ENCODE peak calls at places on chromosomes 4 and X, in four cellular contexts. One of them, this sample, is unnamed.

GRCh38 chrX:32530802-32531403 is 680.4 kb downstream of the DMD start:
- DNase-seq in tibial nerve: peak
- DNase-seq in A673: peak
- DNase-seq in hepatocyte: peak
- DNase-seq in this sample: no peak

GRCh38 chr4:39975488-39976089 is 2.1 kb downstream of the PDS5A start:
- DNase-seq in tibial nerve: no peak
- DNase-seq in A673: no peak
- DNase-seq in hepatocyte: peak
- DNase-seq in this sample: no peak

GRCh38 chr4:38902695-38903094 is 35.1 kb downstream of the FAM114A1 start:
- DNase-seq in tibial nerve: no peak
- DNase-seq in A673: peak
- DNase-seq in hepatocyte: peak
- DNase-seq in this sample: peak

GRCh38 chr4:141346144-141346543 is 125.4 kb downstream of the ZNF330 start:
- DNase-seq in tibial nerve: peak
- DNase-seq in A673: peak
- DNase-seq in hepatocyte: peak
- DNase-seq in this sample: no peak

GRCh38 chr4:5266991-5267390 is 215.7 kb downstream of the STK32B start:
- DNase-seq in tibial nerve: no peak
- DNase-seq in A673: no peak
- DNase-seq in hepatocyte: no peak
- DNase-seq in this sample: no peak

GRCh38 chr4:85050736-85051135 is 84.2 kb upstream of the WDFY3 start:
- DNase-seq in tibial nerve: no peak
- DNase-seq in A673: no peak
- DNase-seq in hepatocyte: no peak
- DNase-seq in this sample: no peak

GRCh38 chrX:131747173-131747572 is 203.3 kb downstream of the OR13H1 start:
- DNase-seq in tibial nerve: no peak
- DNase-seq in A673: peak
- DNase-seq in hepatocyte: no peak
- DNase-seq in this sample: peak

GRCh38 chr4:82739292-82740190 is 59.1 kb downstream of the SCD5 start:
- DNase-seq in tibial nerve: peak
- DNase-seq in A673: peak
- DNase-seq in hepatocyte: peak
- DNase-seq in this sample: peak

GRCh38 chrX:9997524-9997923 is 30.4 kb downstream of the CLDN34 start:
- DNase-seq in tibial nerve: no peak
- DNase-seq in A673: no peak
- DNase-seq in hepatocyte: no peak
- DNase-seq in this sample: peak

GRCh38 chr4:25425361-25425760 is 48.3 kb downstream of the ANAPC4 start:
- DNase-seq in tibial nerve: no peak
- DNase-seq in A673: no peak
- DNase-seq in hepatocyte: no peak
- DNase-seq in this sample: no peak

GRCh38 chrX:68196939-68197791 is 236.1 kb downstream of the OPHN1 start:
- DNase-seq in tibial nerve: peak
- DNase-seq in A673: peak
- DNase-seq in hepatocyte: peak
- DNase-seq in this sample: peak

GRCh38 chr4:71659979-71660378 is 123.9 kb downstream of the GC start:
- DNase-seq in tibial nerve: no peak
- DNase-seq in A673: no peak
- DNase-seq in hepatocyte: no peak
- DNase-seq in this sample: no peak

GRCh38 chr4:174686826-174687225 is 142.2 kb downstream of the GLRA3 start:
- DNase-seq in tibial nerve: no peak
- DNase-seq in A673: no peak
- DNase-seq in hepatocyte: no peak
- DNase-seq in this sample: no peak

GRCh38 chr4:1830642-1831228 is 25.2 kb downstream of the LETM1 start:
- DNase-seq in tibial nerve: no peak
- DNase-seq in A673: no peak
- DNase-seq in hepatocyte: no peak
- DNase-seq in this sample: no peak

GRCh38 chr4:152118108-152118507 is 357.3 kb upstream of the GATB start:
- DNase-seq in tibial nerve: no peak
- DNase-seq in A673: no peak
- DNase-seq in hepatocyte: no peak
- DNase-seq in this sample: no peak

GRCh38 chr4:67885727-67886126 is 1.9 kb upstream of the TMPRSS11D start:
- DNase-seq in tibial nerve: no peak
- DNase-seq in A673: peak
- DNase-seq in hepatocyte: peak
- DNase-seq in this sample: no peak

GRCh38 chr4:186039697-186040096 is 29.3 kb upstream of the TLR3 start:
- DNase-seq in tibial nerve: no peak
- DNase-seq in A673: no peak
- DNase-seq in hepatocyte: no peak
- DNase-seq in this sample: no peak

GRCh38 chrX:72662020-72662747 is 51.9 kb downstream of the PHKA1 start:
- DNase-seq in tibial nerve: no peak
- DNase-seq in A673: no peak
- DNase-seq in hepatocyte: no peak
- DNase-seq in this sample: no peak

GRCh38 chrX:49192722-49193328 is 6.7 kb upstream of the PRICKLE3 start:
- DNase-seq in tibial nerve: no peak
- DNase-seq in A673: peak
- DNase-seq in hepatocyte: no peak
- DNase-seq in this sample: no peak

GRCh38 chrX:100410083-100410590 is at the start of gene PCDH19:
- DNase-seq in tibial nerve: peak
- DNase-seq in A673: peak
- DNase-seq in hepatocyte: peak
- DNase-seq in this sample: peak

GRCh38 chr4:77742054-77742453 is 77.1 kb downstream of the CNOT6L start:
- DNase-seq in tibial nerve: no peak
- DNase-seq in A673: no peak
- DNase-seq in hepatocyte: no peak
- DNase-seq in this sample: no peak

GRCh38 chr4:141275834-141276233 is 55.1 kb downstream of the ZNF330 start:
- DNase-seq in tibial nerve: no peak
- DNase-seq in A673: no peak
- DNase-seq in hepatocyte: no peak
- DNase-seq in this sample: no peak

GRCh38 chr4:81605278-81605677 is 133.6 kb upstream of the RASGEF1B start:
- DNase-seq in tibial nerve: no peak
- DNase-seq in A673: no peak
- DNase-seq in hepatocyte: peak
- DNase-seq in this sample: peak

GRCh38 chr4:150167054-150167453 is 88.8 kb downstream of the DCLK2 start:
- DNase-seq in tibial nerve: no peak
- DNase-seq in A673: no peak
- DNase-seq in hepatocyte: no peak
- DNase-seq in this sample: no peak

GRCh38 chr4:49032440-49033161 is 46.5 kb downstream of the CWH43 start:
- DNase-seq in tibial nerve: no peak
- DNase-seq in A673: peak
- DNase-seq in hepatocyte: no peak
- DNase-seq in this sample: no peak

GRCh38 chr4:64829749-64830148 is 420.5 kb upstream of the TECRL start:
- DNase-seq in tibial nerve: no peak
- DNase-seq in A673: no peak
- DNase-seq in hepatocyte: no peak
- DNase-seq in this sample: no peak

GRCh38 chrX:68647156-68647957 is at the start of gene STARD8:
- DNase-seq in tibial nerve: peak
- DNase-seq in A673: peak
- DNase-seq in hepatocyte: peak
- DNase-seq in this sample: no peak

GRCh38 chrX:139008185-139008584 is 296.7 kb upstream of the FGF13 start:
- DNase-seq in tibial nerve: no peak
- DNase-seq in A673: no peak
- DNase-seq in hepatocyte: no peak
- DNase-seq in this sample: no peak

GRCh38 chrX:107673933-107674479 is 45.7 kb downstream of the PRPS1 start:
- DNase-seq in tibial nerve: peak
- DNase-seq in A673: peak
- DNase-seq in hepatocyte: peak
- DNase-seq in this sample: peak

GRCh38 chrX:10797493-10797892 is 177.1 kb upstream of the MID1 start:
- DNase-seq in tibial nerve: no peak
- DNase-seq in A673: no peak
- DNase-seq in hepatocyte: peak
- DNase-seq in this sample: no peak

GRCh38 chr4:121484633-121485032 is 103.8 kb upstream of the QRFPR start:
- DNase-seq in tibial nerve: peak
- DNase-seq in A673: peak
- DNase-seq in hepatocyte: peak
- DNase-seq in this sample: no peak

GRCh38 chrX:11341274-11342256 is 48.4 kb downstream of the AMELX start:
- DNase-seq in tibial nerve: peak
- DNase-seq in A673: peak
- DNase-seq in hepatocyte: peak
- DNase-seq in this sample: no peak

DNA sequence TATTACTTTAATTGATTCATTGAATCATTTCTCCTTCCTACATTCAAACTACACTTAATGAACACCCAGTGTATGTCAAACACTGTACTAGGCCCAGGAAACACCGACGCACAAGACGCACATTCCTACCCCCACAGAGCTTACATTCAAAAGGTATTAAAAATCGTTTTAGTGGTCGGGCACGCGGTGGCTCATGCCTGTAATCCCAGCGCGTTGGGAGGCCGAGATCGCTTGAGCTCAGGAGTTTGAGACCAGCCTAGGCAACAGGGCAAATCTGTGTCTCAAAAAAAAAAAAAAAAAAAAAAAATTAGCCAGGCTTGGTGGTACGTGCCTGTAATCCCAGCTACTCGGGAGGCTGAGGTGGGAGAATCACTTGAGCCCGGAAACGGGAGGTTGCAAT is 6.4 kb upstream of the NEUROG2 start:
- DNase-seq in tibial nerve: no peak
- DNase-seq in A673: no peak
- DNase-seq in hepatocyte: no peak
- DNase-seq in this sample: no peak
- H3K27ac ChIP-seq in tibial nerve: no peak
- H3K27ac ChIP-seq in A673: no peak
- H3K27ac ChIP-seq in hepatocyte: no peak
- H3K27ac ChIP-seq in this sample: no peak

GRCh38 chrX:43655151-43655676 is 885 bp upstream of the MAOA start:
- DNase-seq in tibial nerve: peak
- DNase-seq in A673: peak
- DNase-seq in hepatocyte: peak
- DNase-seq in this sample: peak
- H3K27ac ChIP-seq in tibial nerve: peak
- H3K27ac ChIP-seq in A673: peak
- H3K27ac ChIP-seq in hepatocyte: peak
- H3K27ac ChIP-seq in this sample: no peak

GRCh38 chr4:73704314-73705055 is 35.9 kb upstream of the CXCL8 start:
- DNase-seq in tibial nerve: peak
- DNase-seq in A673: peak
- DNase-seq in hepatocyte: peak
- DNase-seq in this sample: no peak
- H3K27ac ChIP-seq in tibial nerve: peak
- H3K27ac ChIP-seq in A673: peak
- H3K27ac ChIP-seq in hepatocyte: no peak
- H3K27ac ChIP-seq in this sample: no peak

DNA sequence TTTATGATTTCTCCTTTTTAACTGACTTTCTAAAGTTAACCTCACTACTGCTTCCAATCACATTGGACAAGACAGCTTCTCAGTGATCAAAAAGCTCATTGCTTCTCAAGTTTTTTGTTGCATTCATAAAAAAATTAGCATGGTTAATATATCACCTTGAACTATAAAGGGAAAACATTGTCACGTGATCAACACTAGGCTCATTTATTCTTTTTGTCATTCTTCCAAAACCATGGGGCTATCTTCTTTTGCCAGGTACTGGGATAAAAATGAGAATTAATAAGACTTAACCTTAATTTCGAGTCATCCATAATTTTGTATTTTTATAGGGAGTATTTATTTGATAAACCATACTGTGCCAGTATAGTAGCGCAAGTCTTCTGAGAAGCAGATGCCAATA is 1105.9 kb upstream of the TENM3 start:
- DNase-seq in tibial nerve: no peak
- DNase-seq in A673: no peak
- DNase-seq in hepatocyte: no peak
- DNase-seq in this sample: no peak
- H3K27ac ChIP-seq in tibial nerve: no peak
- H3K27ac ChIP-seq in A673: no peak
- H3K27ac ChIP-seq in hepatocyte: no peak
- H3K27ac ChIP-seq in this sample: no peak

GRCh38 chr4:6778435-6778834 is 4.1 kb upstream of the KIAA0232 start:
- DNase-seq in tibial nerve: no peak
- DNase-seq in A673: no peak
- DNase-seq in hepatocyte: no peak
- DNase-seq in this sample: no peak
- H3K27ac ChIP-seq in tibial nerve: no peak
- H3K27ac ChIP-seq in A673: no peak
- H3K27ac ChIP-seq in hepatocyte: no peak
- H3K27ac ChIP-seq in this sample: peak

GRCh38 chrX:71604141-71604540 is 14.2 kb downstream of the CXCR3 start:
- DNase-seq in tibial nerve: no peak
- DNase-seq in A673: no peak
- DNase-seq in hepatocyte: no peak
- DNase-seq in this sample: no peak

GRCh38 chrX:71607488-71607887 is 10.8 kb downstream of the CXCR3 start:
- DNase-seq in tibial nerve: no peak
- DNase-seq in A673: no peak
- DNase-seq in hepatocyte: no peak
- DNase-seq in this sample: no peak

GRCh38 chrX:71609095-71609750 is 9.1 kb downstream of the CXCR3 start:
- DNase-seq in tibial nerve: no peak
- DNase-seq in A673: no peak
- DNase-seq in hepatocyte: no peak
- DNase-seq in this sample: peak

GRCh38 chrX:71604796-71605568 is 13.3 kb downstream of the CXCR3 start:
- DNase-seq in tibial nerve: no peak
- DNase-seq in A673: no peak
- DNase-seq in hepatocyte: no peak
- DNase-seq in this sample: no peak

DNA sequence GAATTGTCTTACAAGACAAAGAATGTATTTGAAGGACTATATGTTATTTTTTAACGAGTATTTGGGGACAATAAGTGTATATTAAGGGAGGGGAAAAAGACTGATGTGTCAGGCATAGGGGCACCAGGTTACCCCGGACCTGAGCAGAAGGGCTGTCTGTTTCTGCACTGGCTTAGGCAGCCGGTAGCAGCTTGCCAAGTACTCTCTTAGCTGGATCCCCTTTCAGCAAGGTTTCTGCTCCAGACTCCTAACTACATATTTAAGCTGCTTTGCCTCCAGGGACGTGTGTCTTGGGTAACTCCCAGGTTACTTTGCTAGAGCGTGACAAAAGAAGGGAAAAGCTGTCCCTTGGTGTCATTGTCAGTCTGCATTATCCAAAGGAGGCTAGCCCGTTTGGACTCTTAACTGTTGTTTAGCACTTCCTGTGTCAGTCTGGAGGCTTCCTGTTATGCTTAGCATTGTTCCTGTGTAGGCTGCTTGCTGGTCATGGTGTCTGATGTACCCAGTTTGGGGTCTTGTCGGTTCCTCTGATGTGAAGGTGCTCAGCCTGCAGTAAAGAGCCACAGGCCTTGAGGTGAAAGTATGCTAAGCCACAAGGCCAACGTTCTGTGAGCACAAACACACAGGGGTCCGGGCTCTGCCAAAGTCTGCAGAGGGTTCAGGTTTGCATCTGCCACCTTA is 11.6 kb downstream of the CXCR3 start:
- DNase-seq in tibial nerve: no peak
- DNase-seq in A673: peak
- DNase-seq in hepatocyte: no peak
- DNase-seq in this sample: no peak
- H3K27ac ChIP-seq in tibial nerve: no peak
- H3K27ac ChIP-seq in A673: no peak
- H3K27ac ChIP-seq in hepatocyte: no peak
- H3K27ac ChIP-seq in this sample: peak